ENCODE peak calls at places on chromosomes 6 and 20, in eight cellular contexts. One of them, this sample, is unnamed.

GRCh38 chr20:36205026-36205425 is 31.3 kb upstream of the AAR2 start:
- DNase-seq in HTR-8/SVneo: no peak
- DNase-seq in M059J: no peak
- DNase-seq in HCEC 1CT: no peak
- DNase-seq in ovary: no peak
- DNase-seq in PC-9: no peak
- DNase-seq in stimulated activated CD4-positive, alpha-beta T cell treated with anti-CD3 and anti-CD28 coated beads, Interleukin-12 subunit alpha, Interleukin-12 subunit beta, amount 100 ng/mL, for 48 hours: no peak
- DNase-seq in naive thymus-derived CD4-positive, alpha-beta T cell: no peak
- DNase-seq in this sample: no peak

GRCh38 chr6:126077810-126078791 is 91.8 kb downstream of the TRMT11 start:
- DNase-seq in HCEC 1CT: peak
- DNase-seq in PC-9: no peak
- DNase-seq in ovary: no peak
- DNase-seq in stimulated activated CD4-positive, alpha-beta T cell treated with anti-CD3 and anti-CD28 coated beads, Interleukin-12 subunit alpha, Interleukin-12 subunit beta, amount 100 ng/mL, for 48 hours: no peak
- DNase-seq in HTR-8/SVneo: no peak
- DNase-seq in naive thymus-derived CD4-positive, alpha-beta T cell: no peak
- DNase-seq in M059J: no peak
- DNase-seq in this sample: no peak

GRCh38 chr6:4671587-4672115 is 104.6 kb upstream of the CDYL start:
- DNase-seq in PC-9: no peak
- DNase-seq in ovary: no peak
- DNase-seq in HTR-8/SVneo: no peak
- DNase-seq in M059J: no peak
- DNase-seq in stimulated activated CD4-positive, alpha-beta T cell treated with anti-CD3 and anti-CD28 coated beads, Interleukin-12 subunit alpha, Interleukin-12 subunit beta, amount 100 ng/mL, for 48 hours: no peak
- DNase-seq in naive thymus-derived CD4-positive, alpha-beta T cell: no peak
- DNase-seq in HCEC 1CT: no peak
- DNase-seq in this sample: no peak

GRCh38 chr6:157510329-157511188 is 129.6 kb downstream of the ZDHHC14 start:
- DNase-seq in HCEC 1CT: no peak
- DNase-seq in ovary: no peak
- DNase-seq in stimulated activated CD4-positive, alpha-beta T cell treated with anti-CD3 and anti-CD28 coated beads, Interleukin-12 subunit alpha, Interleukin-12 subunit beta, amount 100 ng/mL, for 48 hours: no peak
- DNase-seq in naive thymus-derived CD4-positive, alpha-beta T cell: no peak
- DNase-seq in PC-9: no peak
- DNase-seq in M059J: no peak
- DNase-seq in HTR-8/SVneo: no peak
- DNase-seq in this sample: no peak

GRCh38 chr6:28719275-28719940 is 193.7 kb downstream of the GPX5 start:
- DNase-seq in HTR-8/SVneo: no peak
- DNase-seq in naive thymus-derived CD4-positive, alpha-beta T cell: no peak
- DNase-seq in PC-9: no peak
- DNase-seq in ovary: no peak
- DNase-seq in HCEC 1CT: peak
- DNase-seq in stimulated activated CD4-positive, alpha-beta T cell treated with anti-CD3 and anti-CD28 coated beads, Interleukin-12 subunit alpha, Interleukin-12 subunit beta, amount 100 ng/mL, for 48 hours: peak
- DNase-seq in M059J: peak
- DNase-seq in this sample: no peak

GRCh38 chr6:158559895-158560786 is at the start of gene TMEM181:
- DNase-seq in stimulated activated CD4-positive, alpha-beta T cell treated with anti-CD3 and anti-CD28 coated beads, Interleukin-12 subunit alpha, Interleukin-12 subunit beta, amount 100 ng/mL, for 48 hours: peak
- DNase-seq in HTR-8/SVneo: peak
- DNase-seq in PC-9: peak
- DNase-seq in M059J: peak
- DNase-seq in ovary: peak
- DNase-seq in HCEC 1CT: peak
- DNase-seq in naive thymus-derived CD4-positive, alpha-beta T cell: peak
- DNase-seq in this sample: peak

GRCh38 chr20:37988555-37988954 is 44.7 kb downstream of the TTI1 start:
- DNase-seq in PC-9: no peak
- DNase-seq in HTR-8/SVneo: no peak
- DNase-seq in naive thymus-derived CD4-positive, alpha-beta T cell: no peak
- DNase-seq in HCEC 1CT: no peak
- DNase-seq in stimulated activated CD4-positive, alpha-beta T cell treated with anti-CD3 and anti-CD28 coated beads, Interleukin-12 subunit alpha, Interleukin-12 subunit beta, amount 100 ng/mL, for 48 hours: no peak
- DNase-seq in M059J: peak
- DNase-seq in ovary: no peak
- DNase-seq in this sample: no peak

GRCh38 chr20:59145926-59146800 is 17.5 kb upstream of the ZNF831 start:
- DNase-seq in HCEC 1CT: no peak
- DNase-seq in stimulated activated CD4-positive, alpha-beta T cell treated with anti-CD3 and anti-CD28 coated beads, Interleukin-12 subunit alpha, Interleukin-12 subunit beta, amount 100 ng/mL, for 48 hours: no peak
- DNase-seq in HTR-8/SVneo: no peak
- DNase-seq in PC-9: no peak
- DNase-seq in ovary: no peak
- DNase-seq in M059J: no peak
- DNase-seq in naive thymus-derived CD4-positive, alpha-beta T cell: no peak
- DNase-seq in this sample: no peak

GRCh38 chr20:46894579-46894958 is at the start of gene EYA2:
- DNase-seq in PC-9: no peak
- DNase-seq in ovary: no peak
- DNase-seq in stimulated activated CD4-positive, alpha-beta T cell treated with anti-CD3 and anti-CD28 coated beads, Interleukin-12 subunit alpha, Interleukin-12 subunit beta, amount 100 ng/mL, for 48 hours: no peak
- DNase-seq in M059J: no peak
- DNase-seq in HTR-8/SVneo: no peak
- DNase-seq in naive thymus-derived CD4-positive, alpha-beta T cell: no peak
- DNase-seq in HCEC 1CT: no peak
- DNase-seq in this sample: no peak

GRCh38 chr6:44245912-44246662 is 814 bp upstream of the HSP90AB1 start:
- DNase-seq in ovary: peak
- DNase-seq in HTR-8/SVneo: peak
- DNase-seq in stimulated activated CD4-positive, alpha-beta T cell treated with anti-CD3 and anti-CD28 coated beads, Interleukin-12 subunit alpha, Interleukin-12 subunit beta, amount 100 ng/mL, for 48 hours: peak
- DNase-seq in naive thymus-derived CD4-positive, alpha-beta T cell: peak
- DNase-seq in HCEC 1CT: peak
- DNase-seq in M059J: peak
- DNase-seq in PC-9: peak
- DNase-seq in this sample: peak

GRCh38 chr6:149951626-149952025 is 9.8 kb downstream of the ULBP2 start:
- DNase-seq in naive thymus-derived CD4-positive, alpha-beta T cell: no peak
- DNase-seq in ovary: no peak
- DNase-seq in stimulated activated CD4-positive, alpha-beta T cell treated with anti-CD3 and anti-CD28 coated beads, Interleukin-12 subunit alpha, Interleukin-12 subunit beta, amount 100 ng/mL, for 48 hours: no peak
- DNase-seq in HTR-8/SVneo: no peak
- DNase-seq in HCEC 1CT: no peak
- DNase-seq in M059J: no peak
- DNase-seq in PC-9: no peak
- DNase-seq in this sample: no peak

GRCh38 chr6:52407467-52407866 is 12.7 kb upstream of the EFHC1 start:
- DNase-seq in naive thymus-derived CD4-positive, alpha-beta T cell: no peak
- DNase-seq in HTR-8/SVneo: peak
- DNase-seq in M059J: peak
- DNase-seq in PC-9: peak
- DNase-seq in HCEC 1CT: peak
- DNase-seq in stimulated activated CD4-positive, alpha-beta T cell treated with anti-CD3 and anti-CD28 coated beads, Interleukin-12 subunit alpha, Interleukin-12 subunit beta, amount 100 ng/mL, for 48 hours: no peak
- DNase-seq in ovary: no peak
- DNase-seq in this sample: peak

GRCh38 chr6:93083337-93083736 is 336.0 kb downstream of the EPHA7 start:
- DNase-seq in PC-9: no peak
- DNase-seq in HCEC 1CT: no peak
- DNase-seq in M059J: no peak
- DNase-seq in ovary: no peak
- DNase-seq in naive thymus-derived CD4-positive, alpha-beta T cell: no peak
- DNase-seq in HTR-8/SVneo: no peak
- DNase-seq in stimulated activated CD4-positive, alpha-beta T cell treated with anti-CD3 and anti-CD28 coated beads, Interleukin-12 subunit alpha, Interleukin-12 subunit beta, amount 100 ng/mL, for 48 hours: no peak
- DNase-seq in this sample: no peak

GRCh38 chr6:5471044-5471443 is 209.7 kb downstream of the FARS2 start:
- DNase-seq in M059J: peak
- DNase-seq in HTR-8/SVneo: peak
- DNase-seq in ovary: no peak
- DNase-seq in naive thymus-derived CD4-positive, alpha-beta T cell: peak
- DNase-seq in stimulated activated CD4-positive, alpha-beta T cell treated with anti-CD3 and anti-CD28 coated beads, Interleukin-12 subunit alpha, Interleukin-12 subunit beta, amount 100 ng/mL, for 48 hours: peak
- DNase-seq in HCEC 1CT: peak
- DNase-seq in PC-9: peak
- DNase-seq in this sample: peak

GRCh38 chr6:125953502-125953875 is 3.1 kb upstream of the HINT3 start:
- DNase-seq in PC-9: no peak
- DNase-seq in HTR-8/SVneo: no peak
- DNase-seq in stimulated activated CD4-positive, alpha-beta T cell treated with anti-CD3 and anti-CD28 coated beads, Interleukin-12 subunit alpha, Interleukin-12 subunit beta, amount 100 ng/mL, for 48 hours: no peak
- DNase-seq in HCEC 1CT: no peak
- DNase-seq in naive thymus-derived CD4-positive, alpha-beta T cell: no peak
- DNase-seq in M059J: no peak
- DNase-seq in ovary: no peak
- DNase-seq in this sample: no peak

GRCh38 chr20:57429579-57430202 is 38.5 kb downstream of the RBM38 start:
- DNase-seq in stimulated activated CD4-positive, alpha-beta T cell treated with anti-CD3 and anti-CD28 coated beads, Interleukin-12 subunit alpha, Interleukin-12 subunit beta, amount 100 ng/mL, for 48 hours: no peak
- DNase-seq in HTR-8/SVneo: no peak
- DNase-seq in PC-9: no peak
- DNase-seq in ovary: no peak
- DNase-seq in HCEC 1CT: peak
- DNase-seq in naive thymus-derived CD4-positive, alpha-beta T cell: no peak
- DNase-seq in M059J: peak
- DNase-seq in this sample: no peak

GRCh38 chr20:29750268-29750899 is 1507.1 kb upstream of the DEFB115 start:
- DNase-seq in HCEC 1CT: no peak
- DNase-seq in ovary: no peak
- DNase-seq in HTR-8/SVneo: no peak
- DNase-seq in stimulated activated CD4-positive, alpha-beta T cell treated with anti-CD3 and anti-CD28 coated beads, Interleukin-12 subunit alpha, Interleukin-12 subunit beta, amount 100 ng/mL, for 48 hours: no peak
- DNase-seq in M059J: no peak
- DNase-seq in naive thymus-derived CD4-positive, alpha-beta T cell: no peak
- DNase-seq in PC-9: no peak
- DNase-seq in this sample: no peak

GRCh38 chr20:20492521-20493334 is 124.8 kb downstream of the INSM1 start:
- DNase-seq in HCEC 1CT: no peak
- DNase-seq in ovary: no peak
- DNase-seq in M059J: no peak
- DNase-seq in PC-9: no peak
- DNase-seq in naive thymus-derived CD4-positive, alpha-beta T cell: no peak
- DNase-seq in HTR-8/SVneo: no peak
- DNase-seq in stimulated activated CD4-positive, alpha-beta T cell treated with anti-CD3 and anti-CD28 coated beads, Interleukin-12 subunit alpha, Interleukin-12 subunit beta, amount 100 ng/mL, for 48 hours: no peak
- DNase-seq in this sample: no peak

GRCh38 chr6:134746125-134746524 is 203.8 kb downstream of the ALDH8A1 start:
- DNase-seq in ovary: no peak
- DNase-seq in stimulated activated CD4-positive, alpha-beta T cell treated with anti-CD3 and anti-CD28 coated beads, Interleukin-12 subunit alpha, Interleukin-12 subunit beta, amount 100 ng/mL, for 48 hours: no peak
- DNase-seq in M059J: no peak
- DNase-seq in HCEC 1CT: no peak
- DNase-seq in naive thymus-derived CD4-positive, alpha-beta T cell: no peak
- DNase-seq in HTR-8/SVneo: no peak
- DNase-seq in PC-9: no peak
- DNase-seq in this sample: no peak

GRCh38 chr6:7052441-7052936 is 55.3 kb upstream of the RREB1 start:
- DNase-seq in ovary: peak
- DNase-seq in HCEC 1CT: peak
- DNase-seq in HTR-8/SVneo: peak
- DNase-seq in M059J: peak
- DNase-seq in naive thymus-derived CD4-positive, alpha-beta T cell: no peak
- DNase-seq in PC-9: peak
- DNase-seq in stimulated activated CD4-positive, alpha-beta T cell treated with anti-CD3 and anti-CD28 coated beads, Interleukin-12 subunit alpha, Interleukin-12 subunit beta, amount 100 ng/mL, for 48 hours: no peak
- DNase-seq in this sample: no peak

GRCh38 chr6:130041594-130041993 is 23.2 kb downstream of the L3MBTL3 start:
- DNase-seq in HCEC 1CT: no peak
- DNase-seq in stimulated activated CD4-positive, alpha-beta T cell treated with anti-CD3 and anti-CD28 coated beads, Interleukin-12 subunit alpha, Interleukin-12 subunit beta, amount 100 ng/mL, for 48 hours: no peak
- DNase-seq in HTR-8/SVneo: no peak
- DNase-seq in PC-9: no peak
- DNase-seq in naive thymus-derived CD4-positive, alpha-beta T cell: no peak
- DNase-seq in ovary: no peak
- DNase-seq in M059J: no peak
- DNase-seq in this sample: no peak

GRCh38 chr6:41922154-41922553 is 855 bp downstream of the BYSL start:
- DNase-seq in HCEC 1CT: no peak
- DNase-seq in HTR-8/SVneo: no peak
- DNase-seq in M059J: no peak
- DNase-seq in stimulated activated CD4-positive, alpha-beta T cell treated with anti-CD3 and anti-CD28 coated beads, Interleukin-12 subunit alpha, Interleukin-12 subunit beta, amount 100 ng/mL, for 48 hours: no peak
- DNase-seq in ovary: no peak
- DNase-seq in naive thymus-derived CD4-positive, alpha-beta T cell: no peak
- DNase-seq in PC-9: no peak
- DNase-seq in this sample: no peak

GRCh38 chr6:148565931-148566663 is 180.7 kb upstream of the UST start:
- DNase-seq in naive thymus-derived CD4-positive, alpha-beta T cell: no peak
- DNase-seq in M059J: peak
- DNase-seq in HCEC 1CT: peak
- DNase-seq in ovary: no peak
- DNase-seq in HTR-8/SVneo: peak
- DNase-seq in PC-9: peak
- DNase-seq in stimulated activated CD4-positive, alpha-beta T cell treated with anti-CD3 and anti-CD28 coated beads, Interleukin-12 subunit alpha, Interleukin-12 subunit beta, amount 100 ng/mL, for 48 hours: no peak
- DNase-seq in this sample: no peak

GRCh38 chr20:39072132-39072531 is 110.0 kb downstream of the DHX35 start:
- DNase-seq in HCEC 1CT: no peak
- DNase-seq in HTR-8/SVneo: no peak
- DNase-seq in naive thymus-derived CD4-positive, alpha-beta T cell: no peak
- DNase-seq in ovary: no peak
- DNase-seq in stimulated activated CD4-positive, alpha-beta T cell treated with anti-CD3 and anti-CD28 coated beads, Interleukin-12 subunit alpha, Interleukin-12 subunit beta, amount 100 ng/mL, for 48 hours: no peak
- DNase-seq in M059J: no peak
- DNase-seq in PC-9: no peak
- DNase-seq in this sample: no peak

GRCh38 chr20:22511943-22512910 is 72.1 kb downstream of the FOXA2 start:
- DNase-seq in ovary: no peak
- DNase-seq in HCEC 1CT: no peak
- DNase-seq in HTR-8/SVneo: no peak
- DNase-seq in PC-9: no peak
- DNase-seq in M059J: no peak
- DNase-seq in stimulated activated CD4-positive, alpha-beta T cell treated with anti-CD3 and anti-CD28 coated beads, Interleukin-12 subunit alpha, Interleukin-12 subunit beta, amount 100 ng/mL, for 48 hours: no peak
- DNase-seq in naive thymus-derived CD4-positive, alpha-beta T cell: no peak
- DNase-seq in this sample: no peak

GRCh38 chr6:39752835-39753744 is 27.9 kb upstream of the KIF6 start:
- DNase-seq in naive thymus-derived CD4-positive, alpha-beta T cell: no peak
- DNase-seq in M059J: no peak
- DNase-seq in ovary: no peak
- DNase-seq in PC-9: no peak
- DNase-seq in HTR-8/SVneo: no peak
- DNase-seq in stimulated activated CD4-positive, alpha-beta T cell treated with anti-CD3 and anti-CD28 coated beads, Interleukin-12 subunit alpha, Interleukin-12 subunit beta, amount 100 ng/mL, for 48 hours: no peak
- DNase-seq in HCEC 1CT: no peak
- DNase-seq in this sample: no peak

GRCh38 chr6:147738516-147739187 is 230.2 kb downstream of the SAMD5 start:
- DNase-seq in naive thymus-derived CD4-positive, alpha-beta T cell: no peak
- DNase-seq in M059J: peak
- DNase-seq in HTR-8/SVneo: no peak
- DNase-seq in HCEC 1CT: no peak
- DNase-seq in ovary: no peak
- DNase-seq in stimulated activated CD4-positive, alpha-beta T cell treated with anti-CD3 and anti-CD28 coated beads, Interleukin-12 subunit alpha, Interleukin-12 subunit beta, amount 100 ng/mL, for 48 hours: no peak
- DNase-seq in PC-9: no peak
- DNase-seq in this sample: no peak

This sample was measured in cerebellum.